ENCODE peak calls at places on chromosomes 5 and 9, in eight cellular contexts. H is heart left ventricle, J is mucosa of descending colon, E is BE2C, I is Peyer's patch, O is PC-9, F is lower lobe of right lung, C is breast epithelium. G is an unnamed sample.

GRCh38 chr5:56328753-56329560 is 95.8 kb upstream of the ANKRD55 start:
- DNase-seq in C (no peak), E (no peak), H (no peak), O (peak; percentile 13), F (no peak), J (no peak), I (no peak), G (no peak)

GRCh38 chr5:170148430-170149205 is 42.9 kb downstream of the FOXI1 start:
- DNase-seq in O (no peak), I (no peak), C (peak; percentile 48), F (no peak), J (no peak), H (no peak), E (no peak), G (no peak)

GRCh38 chr9:122138560-122139268 is 20.9 kb downstream of the NDUFA8 start:
- DNase-seq in H (no peak), F (no peak), C (no peak), J (no peak), I (no peak), E (no peak), O (no peak), G (no peak)

GRCh38 chr5:88833371-88834107 is 49.4 kb downstream of the MEF2C start:
- DNase-seq in J (no peak), F (no peak), H (peak; percentile 69), O (no peak), I (peak; percentile 77), C (no peak), E (no peak), G (no peak)

GRCh38 chr5:54838843-54839242 is 146.6 kb downstream of the ESM1 start:
- DNase-seq in F (no peak), O (no peak), C (no peak), E (peak; percentile 37), I (no peak), H (no peak), J (no peak), G (no peak)

GRCh38 chr5:149345892-149346222 is 558 bp downstream of the GRPEL2 start:
- DNase-seq in J (no peak), E (no peak), F (no peak), I (no peak), H (peak; percentile 21), O (peak; percentile 16), C (no peak), G (peak; percentile 17)

GRCh38 chr5:177431317-177432142 is 5.1 kb downstream of the GRK6 start:
- DNase-seq in H (peak; percentile 55), J (peak; percentile 76), I (peak; percentile 94), F (peak; percentile 75), C (no peak), O (no peak), E (peak; percentile 79), G (no peak)

GRCh38 chr9:111891910-111892499 is 4.6 kb upstream of the UGCG start:
- DNase-seq in H (no peak), F (peak; percentile 48), E (no peak), C (no peak), I (peak; percentile 88), J (peak; percentile 76), O (peak; percentile 87), G (peak; percentile 14)

GRCh38 chr5:146042628-146043279 is 62.6 kb downstream of the PLAC8L1 start:
- DNase-seq in H (no peak), C (no peak), I (no peak), O (peak; percentile 66), J (peak; percentile 51), F (no peak), E (no peak), G (peak; percentile 31)

GRCh38 chr5:36613241-36613640 is 6.8 kb downstream of the SLC1A3 start:
- DNase-seq in H (no peak), O (no peak), I (no peak), F (no peak), E (no peak), C (no peak), J (no peak), G (no peak)

GRCh38 chr5:166363071-166363470 is 1928.4 kb upstream of the WWC1 start:
- DNase-seq in F (no peak), I (no peak), J (no peak), O (no peak), C (no peak), H (no peak), E (no peak), G (no peak)

GRCh38 chr9:116633444-116633843 is 53.7 kb upstream of the TRIM32 start:
- DNase-seq in C (no peak), J (no peak), H (no peak), I (no peak), E (no peak), O (no peak), F (no peak), G (no peak)

GRCh38 chr9:25830381-25830780 is 152.1 kb upstream of the TUSC1 start:
- DNase-seq in E (peak; percentile 47), I (no peak), J (no peak), O (no peak), H (no peak), F (no peak), C (no peak), G (no peak)

GRCh38 chr9:95332860-95333259 is 15.4 kb upstream of the FANCC start:
- DNase-seq in F (no peak), E (no peak), I (no peak), H (no peak), C (no peak), O (no peak), J (no peak), G (no peak)

GRCh38 chr9:70494221-70494620 is 79.8 kb upstream of the KLF9 start:
- DNase-seq in J (no peak), C (no peak), F (no peak), E (no peak), O (no peak), I (no peak), H (peak; percentile 49), G (no peak)

GRCh38 chr5:6739603-6740002 is 26.4 kb downstream of the TENT4A start:
- DNase-seq in H (no peak), I (peak; percentile 37), C (no peak), O (no peak), J (no peak), E (no peak), F (no peak), G (no peak)

GRCh38 chr5:68418230-68418629 is 202.7 kb downstream of the PIK3R1 start:
- DNase-seq in F (no peak), O (no peak), I (no peak), J (no peak), H (no peak), E (no peak), C (no peak), G (no peak)

GRCh38 chr5:96657068-96657467 is 5.1 kb upstream of the CAST start:
- DNase-seq in I (peak; percentile 73), C (peak; percentile 35), E (no peak), J (no peak), O (peak; percentile 73), H (no peak), F (no peak), G (peak; percentile 17)

GRCh38 chr5:135329101-135329912 is 69.7 kb downstream of the MACROH2A1 start:
- DNase-seq in H (no peak), C (no peak), O (no peak), J (no peak), E (no peak), F (no peak), I (no peak), G (no peak)

GRCh38 chr9:130681769-130682489 is 11.7 kb upstream of the EXOSC2 start:
- DNase-seq in H (no peak), I (no peak), F (no peak), E (peak; percentile 54), O (peak; percentile 45), J (peak; percentile 68), C (no peak), G (no peak)

DNA sequence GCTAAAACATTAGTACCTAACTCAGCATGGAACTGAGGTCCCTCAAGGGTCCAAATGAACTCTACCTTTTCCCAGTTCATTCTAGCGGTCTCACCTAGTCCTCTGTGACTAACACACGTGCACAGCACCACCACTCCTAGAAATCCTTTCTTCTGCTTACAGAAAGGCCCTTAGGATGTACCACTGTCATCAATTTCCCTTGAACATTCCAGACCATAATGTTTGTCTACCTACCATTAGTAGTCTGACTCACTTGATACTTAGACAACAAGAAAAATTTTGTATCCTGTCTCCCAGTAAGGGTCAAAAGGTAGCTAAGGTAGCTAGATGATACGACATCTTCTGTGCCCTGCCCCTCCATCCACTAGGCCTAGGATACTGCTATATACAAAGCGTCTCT is 166.6 kb downstream of the TSSK1B start:
- DNase-seq in J (no peak), E (no peak), H (no peak), I (no peak), F (no peak), C (no peak), O (no peak), G (no peak)
- H3K36me3 ChIP-seq in J (no peaks in the 10 kb centered on the region), E (no peaks in the 10 kb centered on the region), H (no peaks in the 10 kb centered on the region), I (no peaks in the 10 kb centered on the region), F (no peaks in the 10 kb centered on the region), C (no peaks in the 10 kb centered on the region), O (no peaks in the 10 kb centered on the region), G (no peaks in the 10 kb centered on the region)

DNA sequence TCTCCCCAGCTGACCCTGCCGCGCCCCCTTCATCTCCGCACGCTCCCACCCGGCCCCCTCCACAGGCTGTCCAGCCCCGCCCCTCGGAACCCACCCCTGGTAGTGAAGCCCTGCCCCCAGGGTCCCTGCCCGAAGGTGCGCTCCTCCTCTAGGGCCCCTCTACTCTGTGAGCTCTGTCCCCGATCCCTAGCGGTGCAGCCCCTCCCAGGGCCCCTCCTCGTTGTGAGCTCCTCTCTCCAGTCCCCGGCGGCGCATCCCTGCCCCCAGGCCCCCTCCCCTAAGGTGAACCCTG is 746 bp downstream of the CFAP90 start:
- DNase-seq in F (no peak), J (no peak), E (no peak), I (no peak), O (no peak), C (no peak), H (no peak), G (no peak)
- TF ChIP-seq CTCF in F (no peak), J (no peak), E (no peak), I (no peak), O (no peak), C (no peak), H (no peak), G (no peak)

GRCh38 chr5:181234116-181234454 is 9.6 kb downstream of the RACK1 start:
- DNase-seq in F (no peak), O (no peak), I (no peak), H (no peak), E (no peak), C (no peak), J (no peak), G (no peak)
- H3K36me3 ChIP-seq in F (peaks cover 91% of the 10 kb centered on the region), O (peaks cover 35% of the 10 kb centered on the region), I (peaks cover 9% of the 10 kb centered on the region), H (peaks cover 99% of the 10 kb centered on the region), E (peaks cover 52% of the 10 kb centered on the region), C (no peaks in the 10 kb centered on the region), J (peaks cover 12% of the 10 kb centered on the region), G (peaks cover 56% of the 10 kb centered on the region)

GRCh38 chr5:168991991-168992390 is 308.9 kb downstream of the SLIT3 start:
- DNase-seq in C (no peak), I (no peak), F (no peak), H (no peak), O (no peak), E (no peak), J (no peak), G (no peak)

GRCh38 chr5:168995024-168995423 is 305.9 kb downstream of the SLIT3 start:
- DNase-seq in J (no peak), E (no peak), C (no peak), H (no peak), I (no peak), O (no peak), F (no peak), G (no peak)

GRCh38 chr5:168991311-168991710 is 309.6 kb downstream of the SLIT3 start:
- DNase-seq in H (no peak), C (no peak), O (no peak), E (no peak), F (no peak), I (no peak), J (no peak), G (no peak)

GRCh38 chr5:168989731-168990505 is 311.0 kb downstream of the SLIT3 start:
- DNase-seq in I (no peak), J (no peak), H (no peak), O (no peak), E (no peak), F (no peak), C (no peak), G (no peak)

GRCh38 chr5:168992687-168993086 is 308.3 kb downstream of the SLIT3 start:
- DNase-seq in I (no peak), F (no peak), E (peak; percentile 56), O (no peak), C (peak; percentile 38), J (no peak), H (no peak), G (peak; percentile 3)
- TF ChIP-seq CTCF in I (no peak), F (no peak), E (peak; percentile 76), O (no peak), C (no peak), J (no peak), H (peak; percentile 4), G (peak; percentile 36)

G was measured in A673.